ENCODE peak calls at places on chromosomes 4 and X, in six cellular contexts. One of them, this sample, is unnamed.

GRCh38 chrX:10415704-10416001 is 204.7 kb downstream of the MID1 start:
- DNase-seq in NCI-H460: no peak
- DNase-seq in stimulated activated CD4-positive, alpha-beta T cell treated with anti-CD3 and anti-CD28 coated beads, Interleukin-4, amount 100 ng/mL, for 1 hour: no peak
- DNase-seq in omental fat pad: no peak
- DNase-seq in activated CD4-positive, CD25-positive, alpha-beta regulatory T cell: no peak
- DNase-seq in bronchial epithelial cell: no peak
- DNase-seq in this sample: no peak

GRCh38 chrX:48590203-48591103 is 6.8 kb upstream of the WDR13 start:
- DNase-seq in NCI-H460: no peak
- DNase-seq in stimulated activated CD4-positive, alpha-beta T cell treated with anti-CD3 and anti-CD28 coated beads, Interleukin-4, amount 100 ng/mL, for 1 hour: no peak
- DNase-seq in omental fat pad: no peak
- DNase-seq in activated CD4-positive, CD25-positive, alpha-beta regulatory T cell: no peak
- DNase-seq in bronchial epithelial cell: no peak
- DNase-seq in this sample: no peak

GRCh38 chr4:53150631-53151488 is 215.0 kb downstream of the SCFD2 start:
- DNase-seq in NCI-H460: no peak
- DNase-seq in stimulated activated CD4-positive, alpha-beta T cell treated with anti-CD3 and anti-CD28 coated beads, Interleukin-4, amount 100 ng/mL, for 1 hour: no peak
- DNase-seq in omental fat pad: no peak
- DNase-seq in activated CD4-positive, CD25-positive, alpha-beta regulatory T cell: no peak
- DNase-seq in bronchial epithelial cell: no peak
- DNase-seq in this sample: no peak

GRCh38 chr4:123536225-123536624 is 139.6 kb downstream of the SPRY1 start:
- DNase-seq in NCI-H460: no peak
- DNase-seq in stimulated activated CD4-positive, alpha-beta T cell treated with anti-CD3 and anti-CD28 coated beads, Interleukin-4, amount 100 ng/mL, for 1 hour: no peak
- DNase-seq in omental fat pad: no peak
- DNase-seq in activated CD4-positive, CD25-positive, alpha-beta regulatory T cell: no peak
- DNase-seq in bronchial epithelial cell: no peak
- DNase-seq in this sample: no peak

GRCh38 chr4:189069782-189070181 is 870.9 kb upstream of the FRG1 start:
- DNase-seq in NCI-H460: no peak
- DNase-seq in stimulated activated CD4-positive, alpha-beta T cell treated with anti-CD3 and anti-CD28 coated beads, Interleukin-4, amount 100 ng/mL, for 1 hour: no peak
- DNase-seq in omental fat pad: no peak
- DNase-seq in activated CD4-positive, CD25-positive, alpha-beta regulatory T cell: no peak
- DNase-seq in bronchial epithelial cell: peak
- DNase-seq in this sample: no peak

GRCh38 chr4:64533637-64534036 is 124.4 kb upstream of the TECRL start:
- DNase-seq in NCI-H460: no peak
- DNase-seq in stimulated activated CD4-positive, alpha-beta T cell treated with anti-CD3 and anti-CD28 coated beads, Interleukin-4, amount 100 ng/mL, for 1 hour: no peak
- DNase-seq in omental fat pad: no peak
- DNase-seq in activated CD4-positive, CD25-positive, alpha-beta regulatory T cell: no peak
- DNase-seq in bronchial epithelial cell: no peak
- DNase-seq in this sample: no peak

GRCh38 chrX:53279296-53280237 is 1.8 kb downstream of the IQSEC2 start:
- DNase-seq in NCI-H460: no peak
- DNase-seq in stimulated activated CD4-positive, alpha-beta T cell treated with anti-CD3 and anti-CD28 coated beads, Interleukin-4, amount 100 ng/mL, for 1 hour: peak
- DNase-seq in omental fat pad: no peak
- DNase-seq in activated CD4-positive, CD25-positive, alpha-beta regulatory T cell: no peak
- DNase-seq in bronchial epithelial cell: no peak
- DNase-seq in this sample: no peak

GRCh38 chr4:22427676-22428075 is 88.2 kb downstream of the ADGRA3 start:
- DNase-seq in NCI-H460: no peak
- DNase-seq in stimulated activated CD4-positive, alpha-beta T cell treated with anti-CD3 and anti-CD28 coated beads, Interleukin-4, amount 100 ng/mL, for 1 hour: no peak
- DNase-seq in omental fat pad: no peak
- DNase-seq in activated CD4-positive, CD25-positive, alpha-beta regulatory T cell: no peak
- DNase-seq in bronchial epithelial cell: no peak
- DNase-seq in this sample: no peak